ENCODE peak calls at places on chromosomes 4 and X, in six cellular contexts. One of them, this sample, is unnamed.
A peak's percentile ranks its signal among the peaks of the same experiment; 100 is the strongest.

GRCh38 chr4:126174627-126175026 is 859.9 kb downstream of the FAT4 start:
- DNase-seq in A549: no peak
- DNase-seq in HepG2: no peak
- DNase-seq in suprapubic skin: no peak
- DNase-seq in K562: no peak
- DNase-seq in SK-N-SH: no peak
- DNase-seq in this sample: no peak

GRCh38 chrX:17812763-17813162 is 48.3 kb downstream of the RAI2 start:
- DNase-seq in suprapubic skin: no peak
- DNase-seq in K562: peak; percentile 14
- DNase-seq in A549: no peak
- DNase-seq in HepG2: no peak
- DNase-seq in SK-N-SH: peak; percentile 38
- DNase-seq in this sample: no peak

GRCh38 chr4:41611881-41612871 is 74.2 kb downstream of the LIMCH1 start:
- DNase-seq in A549: no peak
- DNase-seq in suprapubic skin: no peak
- DNase-seq in HepG2: no peak
- DNase-seq in K562: no peak
- DNase-seq in SK-N-SH: peak; percentile 44
- DNase-seq in this sample: peak; percentile 51

GRCh38 chrX:68490644-68491043 is 8.2 kb upstream of the YIPF6 start:
- DNase-seq in suprapubic skin: no peak
- DNase-seq in HepG2: peak; percentile 58
- DNase-seq in A549: peak; percentile 69
- DNase-seq in SK-N-SH: peak; percentile 59
- DNase-seq in K562: peak; percentile 47
- DNase-seq in this sample: no peak

GRCh38 chr4:179695175-179695574 is 2252.9 kb upstream of the AGA start:
- DNase-seq in A549: no peak
- DNase-seq in HepG2: no peak
- DNase-seq in K562: no peak
- DNase-seq in SK-N-SH: no peak
- DNase-seq in suprapubic skin: no peak
- DNase-seq in this sample: no peak

GRCh38 chrX:31021537-31021936 is 50.3 kb downstream of the FTHL17 start:
- DNase-seq in A549: no peak
- DNase-seq in HepG2: no peak
- DNase-seq in SK-N-SH: no peak
- DNase-seq in suprapubic skin: no peak
- DNase-seq in K562: no peak
- DNase-seq in this sample: no peak

GRCh38 chrX:39661508-39661907 is 436.2 kb downstream of the BCOR start:
- DNase-seq in suprapubic skin: no peak
- DNase-seq in SK-N-SH: no peak
- DNase-seq in K562: peak; percentile 19
- DNase-seq in HepG2: no peak
- DNase-seq in A549: no peak
- DNase-seq in this sample: no peak

GRCh38 chrX:40064055-40064597 is 33.6 kb downstream of the BCOR start:
- DNase-seq in A549: no peak
- DNase-seq in suprapubic skin: no peak
- DNase-seq in HepG2: no peak
- DNase-seq in SK-N-SH: peak; percentile 61
- DNase-seq in K562: no peak
- DNase-seq in this sample: no peak

GRCh38 chr4:85701881-85702321 is 227.0 kb downstream of the ARHGAP24 start:
- DNase-seq in K562: no peak
- DNase-seq in HepG2: no peak
- DNase-seq in A549: no peak
- DNase-seq in SK-N-SH: no peak
- DNase-seq in suprapubic skin: no peak
- DNase-seq in this sample: no peak

GRCh38 chrX:115642895-115643530 is 82.0 kb downstream of the PLS3 start:
- DNase-seq in suprapubic skin: no peak
- DNase-seq in HepG2: peak; percentile 6
- DNase-seq in K562: peak; percentile 53
- DNase-seq in SK-N-SH: peak; percentile 48
- DNase-seq in A549: peak; percentile 9
- DNase-seq in this sample: peak; percentile 14

GRCh38 chr4:39635023-39635422 is 3.6 kb downstream of the SMIM14 start:
- DNase-seq in SK-N-SH: no peak
- DNase-seq in HepG2: no peak
- DNase-seq in A549: no peak
- DNase-seq in suprapubic skin: no peak
- DNase-seq in K562: no peak
- DNase-seq in this sample: peak; percentile 52

GRCh38 chr4:110621839-110622751 is 782 bp downstream of the PITX2 start:
- DNase-seq in K562: no peak
- DNase-seq in SK-N-SH: no peak
- DNase-seq in suprapubic skin: no peak
- DNase-seq in A549: no peak
- DNase-seq in HepG2: no peak
- DNase-seq in this sample: no peak

GRCh38 chrX:9357500-9358139 is 107.2 kb upstream of the TBL1X start:
- DNase-seq in SK-N-SH: no peak
- DNase-seq in suprapubic skin: no peak
- DNase-seq in K562: peak; percentile 67
- DNase-seq in HepG2: no peak
- DNase-seq in A549: no peak
- DNase-seq in this sample: no peak

GRCh38 chr4:118772149-118773081 is 63.5 kb downstream of the SEC24D start:
- DNase-seq in A549: peak; percentile 15
- DNase-seq in SK-N-SH: no peak
- DNase-seq in suprapubic skin: no peak
- DNase-seq in K562: peak; percentile 44
- DNase-seq in HepG2: peak; percentile 18
- DNase-seq in this sample: no peak

GRCh38 chrX:23797371-23798128 is 14.6 kb downstream of the SAT1 start:
- DNase-seq in A549: no peak
- DNase-seq in suprapubic skin: no peak
- DNase-seq in K562: no peak
- DNase-seq in SK-N-SH: no peak
- DNase-seq in HepG2: no peak
- DNase-seq in this sample: no peak

GRCh38 chrX:130086414-130087207 is 23.7 kb downstream of the ELF4 start:
- DNase-seq in suprapubic skin: no peak
- DNase-seq in SK-N-SH: no peak
- DNase-seq in A549: no peak
- DNase-seq in K562: no peak
- DNase-seq in HepG2: no peak
- DNase-seq in this sample: peak; percentile 56

GRCh38 chrX:100207331-100208024 is 202.6 kb downstream of the PCDH19 start:
- DNase-seq in K562: no peak
- DNase-seq in HepG2: no peak
- DNase-seq in suprapubic skin: no peak
- DNase-seq in A549: no peak
- DNase-seq in SK-N-SH: no peak
- DNase-seq in this sample: no peak

GRCh38 chrX:133444196-133444595 is 28.9 kb upstream of the GPC4 start:
- DNase-seq in K562: no peak
- DNase-seq in suprapubic skin: no peak
- DNase-seq in SK-N-SH: no peak
- DNase-seq in HepG2: no peak
- DNase-seq in A549: no peak
- DNase-seq in this sample: no peak

GRCh38 chr4:74590476-74590875 is 145.5 kb downstream of the AREG start:
- DNase-seq in K562: no peak
- DNase-seq in HepG2: no peak
- DNase-seq in suprapubic skin: no peak
- DNase-seq in SK-N-SH: no peak
- DNase-seq in A549: no peak
- DNase-seq in this sample: no peak

GRCh38 chrX:118679290-118679689 is 48.1 kb upstream of the IL13RA1 start:
- DNase-seq in suprapubic skin: no peak
- DNase-seq in SK-N-SH: no peak
- DNase-seq in K562: no peak
- DNase-seq in A549: no peak
- DNase-seq in HepG2: no peak
- DNase-seq in this sample: no peak

GRCh38 chrX:11509786-11510185 is 155.9 kb downstream of the ARHGAP6 start:
- DNase-seq in HepG2: no peak
- DNase-seq in SK-N-SH: no peak
- DNase-seq in A549: no peak
- DNase-seq in K562: no peak
- DNase-seq in suprapubic skin: no peak
- DNase-seq in this sample: no peak

GRCh38 chrX:8748855-8749254 is 16.9 kb upstream of the ANOS1 start:
- DNase-seq in SK-N-SH: peak; percentile 47
- DNase-seq in K562: peak; percentile 19
- DNase-seq in A549: peak; percentile 43
- DNase-seq in HepG2: no peak
- DNase-seq in suprapubic skin: no peak
- DNase-seq in this sample: no peak

GRCh38 chr4:140238353-140239041 is 84.5 kb upstream of the MAML3 start:
- DNase-seq in A549: no peak
- DNase-seq in K562: peak; percentile 12
- DNase-seq in SK-N-SH: peak; percentile 82
- DNase-seq in HepG2: no peak
- DNase-seq in suprapubic skin: peak; percentile 92
- DNase-seq in this sample: peak; percentile 84
- TF ChIP-seq EP300 in A549: no peak
- TF ChIP-seq EP300 in K562: no peak
- TF ChIP-seq EP300 in SK-N-SH: peak; percentile 26
- TF ChIP-seq EP300 in HepG2: no peak
- TF ChIP-seq EP300 in suprapubic skin: no peak
- TF ChIP-seq EP300 in this sample: no peak

GRCh38 chrX:154307207-154307606 is 11.6 kb downstream of the TKTL1 start:
- DNase-seq in suprapubic skin: no peak
- DNase-seq in K562: no peak
- DNase-seq in A549: no peak
- DNase-seq in SK-N-SH: peak; percentile 38
- DNase-seq in HepG2: no peak
- DNase-seq in this sample: no peak

GRCh38 chrX:154305481-154306205 is 10.0 kb downstream of the TKTL1 start:
- DNase-seq in suprapubic skin: no peak
- DNase-seq in A549: no peak
- DNase-seq in K562: no peak
- DNase-seq in SK-N-SH: no peak
- DNase-seq in HepG2: no peak
- DNase-seq in this sample: no peak

GRCh38 chrX:154310991-154311541 is 15.5 kb downstream of the TKTL1 start:
- DNase-seq in A549: no peak
- DNase-seq in K562: peak; percentile 19
- DNase-seq in HepG2: no peak
- DNase-seq in suprapubic skin: no peak
- DNase-seq in SK-N-SH: no peak
- DNase-seq in this sample: no peak

GRCh38 chrX:154309041-154309775 is 13.6 kb downstream of the TKTL1 start:
- DNase-seq in suprapubic skin: no peak
- DNase-seq in HepG2: no peak
- DNase-seq in A549: no peak
- DNase-seq in SK-N-SH: no peak
- DNase-seq in K562: no peak
- DNase-seq in this sample: no peak

DNA sequence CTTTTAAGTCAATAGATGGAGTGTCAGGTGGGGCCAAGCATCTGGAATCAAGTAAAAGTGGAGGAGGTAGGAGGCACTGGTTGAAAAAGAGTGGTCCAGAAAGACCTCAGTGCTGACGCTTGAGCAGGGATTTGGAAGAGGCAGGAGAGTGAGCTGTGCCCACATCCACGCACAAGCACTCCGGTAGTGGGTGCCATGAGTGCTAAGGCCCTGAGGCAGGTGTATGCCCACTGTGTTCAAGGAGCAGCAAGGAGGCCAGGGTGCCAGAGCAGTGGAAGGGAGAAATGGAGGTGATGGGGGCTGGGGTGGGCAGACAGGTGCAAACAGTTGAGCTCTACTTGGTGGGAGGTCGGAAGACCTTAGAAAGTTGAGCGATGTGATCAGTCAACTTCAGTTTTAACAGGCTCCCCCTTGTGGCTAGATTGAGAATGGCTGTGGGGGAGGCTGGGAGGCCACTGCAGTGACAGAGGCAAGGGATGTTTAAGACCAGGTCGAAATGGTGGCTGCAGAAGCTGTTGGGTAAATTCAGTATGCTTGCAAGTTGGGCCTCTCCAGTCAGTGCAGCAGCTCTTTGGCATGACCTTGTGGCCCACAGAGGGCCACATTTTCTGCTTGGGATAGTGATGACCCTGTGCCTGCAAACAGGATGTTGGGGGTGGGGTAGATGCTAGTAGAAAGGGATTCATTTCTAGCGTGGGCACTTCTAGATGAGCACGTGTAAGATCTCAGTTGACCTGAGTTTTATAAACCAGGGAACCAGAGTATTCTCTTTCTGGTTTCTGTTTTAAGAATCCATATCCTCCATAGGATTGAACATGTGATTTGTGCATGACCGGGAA is 12.7 kb downstream of the TKTL1 start:
- DNase-seq in K562: peak; percentile 78
- DNase-seq in suprapubic skin: peak; percentile 78
- DNase-seq in A549: peak; percentile 39
- DNase-seq in SK-N-SH: peak; percentile 61
- DNase-seq in HepG2: peak; percentile 16
- DNase-seq in this sample: peak; percentile 73
- H3K9me3 ChIP-seq in K562: no peaks in the 10 kb centered on the region
- H3K9me3 ChIP-seq in suprapubic skin: no peaks in the 10 kb centered on the region
- H3K9me3 ChIP-seq in A549: no peaks in the 10 kb centered on the region
- H3K9me3 ChIP-seq in SK-N-SH: no peaks in the 10 kb centered on the region
- H3K9me3 ChIP-seq in HepG2: no peaks in the 10 kb centered on the region
- H3K9me3 ChIP-seq in this sample: no peaks in the 10 kb centered on the region

DNA sequence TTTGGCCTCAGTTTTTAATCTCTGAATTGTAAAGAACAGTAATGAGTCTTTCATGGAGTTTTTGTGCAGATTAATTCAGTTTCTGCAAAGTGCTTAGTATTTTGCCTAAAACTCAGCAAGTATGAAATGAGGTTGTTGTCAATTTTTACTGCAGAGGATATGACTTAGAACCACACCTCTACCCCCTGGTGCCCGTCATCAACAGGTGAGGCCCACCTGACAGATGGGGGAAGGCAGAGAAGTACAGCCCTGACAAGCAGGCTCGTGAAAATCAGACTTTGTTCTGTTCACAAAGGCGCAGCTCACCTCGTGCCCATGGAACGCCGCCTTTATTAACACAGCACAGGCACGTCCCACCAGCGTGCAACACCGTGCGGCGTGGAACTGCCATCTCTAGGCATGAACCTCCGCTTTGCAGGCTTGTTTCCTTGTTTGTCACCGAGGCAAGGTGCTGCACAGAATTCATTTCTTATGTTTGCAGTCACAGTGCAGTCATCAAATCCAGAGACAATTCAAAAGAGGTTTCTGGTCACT is 13.3 kb downstream of the CYP4V2 start:
- DNase-seq in suprapubic skin: no peak
- DNase-seq in HepG2: no peak
- DNase-seq in K562: no peak
- DNase-seq in A549: no peak
- DNase-seq in SK-N-SH: no peak
- DNase-seq in this sample: peak; percentile 73
- H3K4me3 ChIP-seq in suprapubic skin: peak overlapping the region; percentile 33
- H3K4me3 ChIP-seq in HepG2: no peak overlapping the region
- H3K4me3 ChIP-seq in K562: no peak overlapping the region
- H3K4me3 ChIP-seq in A549: no peak overlapping the region
- H3K4me3 ChIP-seq in SK-N-SH: no peak overlapping the region
- H3K4me3 ChIP-seq in this sample: no peak overlapping the region

DNA sequence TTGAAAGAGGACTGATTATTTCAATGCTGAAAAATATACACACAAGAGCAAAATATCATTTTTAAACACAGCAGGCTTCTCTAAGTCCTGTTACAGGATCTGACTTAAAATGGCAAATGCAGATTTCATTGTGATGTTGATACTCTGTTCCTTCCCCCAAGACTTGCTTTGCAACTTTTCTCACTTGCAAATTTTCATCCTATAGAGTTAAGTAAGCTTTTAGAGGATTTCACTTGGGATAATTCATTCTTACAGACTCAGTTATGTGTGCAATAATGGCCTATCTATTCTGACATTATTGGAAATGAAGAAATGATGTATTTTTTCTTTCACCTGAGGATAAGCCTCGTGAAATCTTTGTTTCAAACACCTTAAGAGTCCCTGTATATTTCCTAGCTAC is 2403.2 kb downstream of the ARAP2 start:
- DNase-seq in suprapubic skin: no peak
- DNase-seq in A549: no peak
- DNase-seq in SK-N-SH: no peak
- DNase-seq in K562: no peak
- DNase-seq in HepG2: no peak
- DNase-seq in this sample: no peak
- TF ChIP-seq EP300 in suprapubic skin: no peak
- TF ChIP-seq EP300 in A549: no peak
- TF ChIP-seq EP300 in SK-N-SH: no peak
- TF ChIP-seq EP300 in K562: no peak
- TF ChIP-seq EP300 in HepG2: no peak
- TF ChIP-seq EP300 in this sample: no peak

This sample was measured in transverse colon.